ENCODE peak calls at places on chromosomes 11 and 22, in four cellular contexts. One of them, this sample, is unnamed.

GRCh38 chr11:132062541-132062940 is 692.1 kb downstream of the NTM start:
- DNase-seq in bronchial epithelial cell: no peak
- DNase-seq in OCI-LY7: no peak
- DNase-seq in tibial nerve: no peak
- DNase-seq in this sample: no peak

GRCh38 chr11:66275984-66276612 is 1.9 kb upstream of the CNIH2 start:
- DNase-seq in bronchial epithelial cell: no peak
- DNase-seq in OCI-LY7: no peak
- DNase-seq in tibial nerve: no peak
- DNase-seq in this sample: no peak

GRCh38 chr11:47564933-47565339 is 463 bp upstream of the PTPMT1 start:
- DNase-seq in tibial nerve: no peak
- DNase-seq in bronchial epithelial cell: no peak
- DNase-seq in OCI-LY7: no peak
- DNase-seq in this sample: no peak

GRCh38 chr11:11948242-11948947 is 60.0 kb downstream of the DKK3 start:
- DNase-seq in OCI-LY7: no peak
- DNase-seq in bronchial epithelial cell: peak; percentile 59
- DNase-seq in tibial nerve: no peak
- DNase-seq in this sample: no peak

GRCh38 chr11:123235117-123235686 is 40.2 kb upstream of the CLMP start:
- DNase-seq in tibial nerve: peak; percentile 56
- DNase-seq in OCI-LY7: peak; percentile 18
- DNase-seq in bronchial epithelial cell: no peak
- DNase-seq in this sample: no peak

GRCh38 chr11:115159122-115159665 is 345.0 kb downstream of the CADM1 start:
- DNase-seq in tibial nerve: no peak
- DNase-seq in OCI-LY7: peak; percentile 7
- DNase-seq in bronchial epithelial cell: no peak
- DNase-seq in this sample: no peak

GRCh38 chr11:75490221-75491181 is 35.2 kb downstream of the GDPD5 start:
- DNase-seq in bronchial epithelial cell: peak; percentile 35
- DNase-seq in OCI-LY7: no peak
- DNase-seq in tibial nerve: no peak
- DNase-seq in this sample: no peak

GRCh38 chr11:1837171-1838076 is 1.4 kb upstream of the TNNI2 start:
- DNase-seq in tibial nerve: peak; percentile 40
- DNase-seq in OCI-LY7: peak; percentile 88
- DNase-seq in bronchial epithelial cell: peak; percentile 23
- DNase-seq in this sample: no peak

GRCh38 chr11:134038897-134039470 is 29.9 kb upstream of the JAM3 start:
- DNase-seq in bronchial epithelial cell: no peak
- DNase-seq in OCI-LY7: no peak
- DNase-seq in tibial nerve: no peak
- DNase-seq in this sample: no peak

GRCh38 chr11:82855616-82856015 is 44.6 kb downstream of the PRCP start:
- DNase-seq in bronchial epithelial cell: no peak
- DNase-seq in tibial nerve: no peak
- DNase-seq in OCI-LY7: no peak
- DNase-seq in this sample: no peak

GRCh38 chr11:133928628-133929059 is 28.1 kb downstream of the IGSF9B start:
- DNase-seq in bronchial epithelial cell: peak; percentile 10
- DNase-seq in OCI-LY7: no peak
- DNase-seq in tibial nerve: no peak
- DNase-seq in this sample: no peak

GRCh38 chr22:19147193-19147780 is 2.8 kb downstream of the GSC2 start:
- DNase-seq in tibial nerve: no peak
- DNase-seq in OCI-LY7: no peak
- DNase-seq in bronchial epithelial cell: no peak
- DNase-seq in this sample: no peak

GRCh38 chr11:22491826-22492225 is 133.8 kb downstream of the FANCF start:
- DNase-seq in tibial nerve: no peak
- DNase-seq in OCI-LY7: no peak
- DNase-seq in bronchial epithelial cell: no peak
- DNase-seq in this sample: no peak

GRCh38 chr11:105109353-105109752 is 30.2 kb downstream of the CARD18 start:
- DNase-seq in bronchial epithelial cell: no peak
- DNase-seq in OCI-LY7: no peak
- DNase-seq in tibial nerve: no peak
- DNase-seq in this sample: no peak

GRCh38 chr22:39097098-39098020 is at the start of gene APOBEC3H:
- DNase-seq in bronchial epithelial cell: peak; percentile 88
- DNase-seq in OCI-LY7: no peak
- DNase-seq in tibial nerve: peak; percentile 25
- DNase-seq in this sample: no peak

GRCh38 chr11:57131080-57131790 is 50.5 kb upstream of the LRRC55 start:
- DNase-seq in OCI-LY7: no peak
- DNase-seq in tibial nerve: peak; percentile 13
- DNase-seq in bronchial epithelial cell: peak; percentile 53
- DNase-seq in this sample: no peak

GRCh38 chr11:73217810-73218105 is 323 bp upstream of the P2RY2 start:
- DNase-seq in bronchial epithelial cell: no peak
- DNase-seq in tibial nerve: no peak
- DNase-seq in OCI-LY7: no peak
- DNase-seq in this sample: no peak

GRCh38 chr11:73217131-73217809 is 811 bp upstream of the P2RY2 start:
- DNase-seq in tibial nerve: no peak
- DNase-seq in bronchial epithelial cell: no peak
- DNase-seq in OCI-LY7: no peak
- DNase-seq in this sample: no peak

GRCh38 chr11:73218106-73218829 is at the start of gene P2RY2:
- DNase-seq in tibial nerve: peak; percentile 31
- DNase-seq in bronchial epithelial cell: peak; percentile 40
- DNase-seq in OCI-LY7: no peak
- DNase-seq in this sample: no peak

GRCh38 chr11:73215191-73216134 is 2.6 kb upstream of the P2RY2 start:
- DNase-seq in OCI-LY7: no peak
- DNase-seq in tibial nerve: no peak
- DNase-seq in bronchial epithelial cell: peak; percentile 53
- DNase-seq in this sample: no peak

GRCh38 chr11:73216466-73216865 is 1.6 kb upstream of the P2RY2 start:
- DNase-seq in bronchial epithelial cell: no peak
- DNase-seq in OCI-LY7: no peak
- DNase-seq in tibial nerve: no peak
- DNase-seq in this sample: no peak
- H3K4me3 ChIP-seq in bronchial epithelial cell: no peak overlapping the region
- H3K4me3 ChIP-seq in OCI-LY7: no peak overlapping the region
- H3K4me3 ChIP-seq in tibial nerve: no peak overlapping the region
- H3K4me3 ChIP-seq in this sample: no peak overlapping the region

GRCh38 chr22:30262917-30263741 is 3.5 kb downstream of the OSM start:
- DNase-seq in tibial nerve: peak; percentile 83
- DNase-seq in bronchial epithelial cell: peak; percentile 32
- DNase-seq in OCI-LY7: peak; percentile 80
- DNase-seq in this sample: no peak
- H3K4me3 ChIP-seq in tibial nerve: no peak overlapping the region
- H3K4me3 ChIP-seq in bronchial epithelial cell: no peak overlapping the region
- H3K4me3 ChIP-seq in OCI-LY7: no peak overlapping the region
- H3K4me3 ChIP-seq in this sample: no peak overlapping the region

DNA sequence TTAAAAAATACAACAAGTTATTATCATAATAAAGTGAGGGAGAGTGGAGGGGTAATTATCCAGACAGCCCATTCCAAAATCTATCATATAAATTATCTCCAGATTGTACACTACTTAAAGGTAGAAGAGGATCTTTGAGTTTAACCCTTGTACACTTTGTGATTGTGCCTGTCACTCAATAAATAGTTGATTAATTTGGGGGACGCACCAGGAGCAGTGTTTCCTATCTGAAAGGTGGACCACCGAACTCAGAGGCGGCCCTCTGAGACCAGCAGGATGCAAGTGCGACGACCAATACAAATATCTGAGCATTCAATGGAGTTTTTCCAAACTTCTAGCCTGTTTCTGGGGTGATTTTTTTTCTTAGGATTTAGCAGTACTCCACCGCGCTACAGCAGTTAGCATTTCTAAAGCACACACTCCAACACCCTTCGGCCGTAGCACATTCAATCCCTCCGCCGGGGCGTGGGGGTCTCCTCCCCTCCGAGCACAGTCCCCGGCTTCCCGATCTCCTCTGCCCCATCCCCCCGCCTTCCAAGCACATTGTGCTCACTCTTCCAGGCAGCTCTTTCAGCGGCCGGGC is 1.0 kb upstream of the CECR2 start:
- DNase-seq in OCI-LY7: no peak
- DNase-seq in bronchial epithelial cell: no peak
- DNase-seq in tibial nerve: no peak
- DNase-seq in this sample: no peak
- H3K4me3 ChIP-seq in OCI-LY7: peak overlapping the region; percentile 66
- H3K4me3 ChIP-seq in bronchial epithelial cell: no peak overlapping the region
- H3K4me3 ChIP-seq in tibial nerve: peak overlapping the region; percentile 47
- H3K4me3 ChIP-seq in this sample: peak overlapping the region; percentile 39

DNA sequence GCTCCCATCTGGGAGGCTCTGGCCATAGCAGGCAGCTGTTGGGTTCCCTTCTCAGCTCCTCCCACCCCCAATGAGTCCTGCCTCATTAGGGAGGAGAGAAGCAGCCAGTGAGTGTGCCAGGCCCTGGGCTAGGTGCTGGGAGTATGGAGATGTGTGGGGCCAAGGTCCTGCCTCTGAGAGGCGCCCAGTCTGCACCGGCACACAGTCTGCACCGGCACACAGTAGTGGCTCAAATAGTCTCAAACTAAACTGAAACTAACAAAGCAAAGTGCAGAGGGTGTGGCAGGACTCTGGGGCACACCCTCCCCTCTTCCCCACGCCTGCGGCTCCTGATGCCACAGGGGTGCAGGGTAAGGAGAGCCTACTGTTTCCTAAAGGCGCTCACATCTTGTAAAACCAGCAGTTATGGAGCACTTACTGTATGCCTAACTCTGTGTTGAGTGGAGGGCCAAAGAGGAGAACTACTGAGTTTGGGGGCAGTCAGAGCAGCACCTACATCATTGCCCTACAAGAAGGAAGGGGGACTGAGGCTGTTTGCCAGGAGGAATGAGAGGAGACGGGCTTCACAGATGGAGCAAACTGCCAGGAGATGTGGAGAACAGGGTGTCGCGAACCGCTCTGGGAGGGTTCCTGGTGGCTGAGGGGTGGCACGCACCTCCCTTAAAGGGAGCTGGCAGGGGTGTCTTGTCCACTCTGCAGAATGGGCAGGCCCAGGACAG is 959 bp upstream of the SH3BP1 start:
- DNase-seq in tibial nerve: no peak
- DNase-seq in bronchial epithelial cell: peak; percentile 40
- DNase-seq in OCI-LY7: no peak
- DNase-seq in this sample: no peak
- H3K4me3 ChIP-seq in tibial nerve: peak overlapping the region; percentile 71
- H3K4me3 ChIP-seq in bronchial epithelial cell: peak overlapping the region; percentile 92
- H3K4me3 ChIP-seq in OCI-LY7: peak overlapping the region; percentile 94
- H3K4me3 ChIP-seq in this sample: peak overlapping the region; percentile 65

This sample was measured in skeletal muscle cell.